ENCODE peak calls at places on chromosomes 6 and 20, in seven cellular contexts. Z, E, F, P, M, K and J are unnamed samples.

GRCh38 chr6:22888147-22888831 is 318.9 kb downstream of the HDGFL1 start:
- DNase-seq in E (no peak), M (no peak), Z (no peak), F (no peak), P (no peak), K (no peak), J (no peak)

GRCh38 chr6:154134471-154135147 is 95.6 kb downstream of the OPRM1 start:
- DNase-seq in M (no peak), K (no peak), Z (no peak), E (no peak), P (no peak), F (no peak), J (no peak)

GRCh38 chr20:33437141-33437911 is 6.2 kb downstream of the SNTA1 start:
- DNase-seq in P (no peak), E (peak; percentile 90), K (no peak), M (peak; percentile 83), F (peak; percentile 59), Z (no peak), J (no peak)

GRCh38 chr6:98039876-98040605 is 757.0 kb upstream of the MMS22L start:
- DNase-seq in K (no peak), P (no peak), M (peak; percentile 4), E (peak; percentile 19), Z (no peak), F (peak; percentile 23), J (no peak)

GRCh38 chr6:215335-216034 is 76.8 kb upstream of the DUSP22 start:
- DNase-seq in P (no peak), F (peak; percentile 19), M (no peak), K (no peak), E (no peak), Z (peak; percentile 57), J (no peak)

GRCh38 chr6:45438849-45439406 is 61.2 kb upstream of the SUPT3H start:
- DNase-seq in M (peak; percentile 90), K (no peak), F (peak; percentile 94), Z (no peak), E (peak; percentile 89), P (no peak), J (no peak)

GRCh38 chr6:75849329-75850025 is 100.4 kb downstream of the MYO6 start:
- DNase-seq in M (no peak), Z (no peak), P (no peak), E (no peak), F (no peak), K (no peak), J (no peak)

GRCh38 chr6:163588211-163588919 is 173.8 kb downstream of the QKI start:
- DNase-seq in E (peak; percentile 55), M (peak; percentile 41), Z (no peak), F (peak; percentile 34), K (no peak), P (no peak), J (no peak)

GRCh38 chr6:25411316-25411961 is 132.3 kb downstream of the CARMIL1 start:
- DNase-seq in K (no peak), Z (peak; percentile 70), M (no peak), P (no peak), F (no peak), E (no peak), J (no peak)

GRCh38 chr6:46400898-46401297 is 90.4 kb downstream of the RCAN2 start:
- DNase-seq in Z (no peak), P (no peak), F (no peak), E (no peak), K (no peak), M (no peak), J (no peak)

GRCh38 chr6:11918021-11918738 is 93.9 kb upstream of the HIVEP1 start:
- DNase-seq in K (no peak), P (no peak), M (peak; percentile 68), Z (no peak), F (peak; percentile 88), E (peak; percentile 82), J (no peak)

GRCh38 chr6:87029711-87030314 is 65.1 kb downstream of the CGA start:
- DNase-seq in Z (peak; percentile 52), E (peak; percentile 85), F (peak; percentile 69), K (no peak), M (peak; percentile 70), P (no peak), J (no peak)

GRCh38 chr6:168004945-168005344 is 7.5 kb downstream of the KIF25 start:
- DNase-seq in F (no peak), P (no peak), E (no peak), K (no peak), M (no peak), Z (no peak), J (no peak)

GRCh38 chr6:134351615-134352474 is 33.9 kb upstream of the SGK1 start:
- DNase-seq in K (no peak), M (no peak), Z (no peak), E (peak; percentile 36), F (peak; percentile 22), P (no peak), J (no peak)

GRCh38 chr6:21869085-21869771 is 275.7 kb downstream of the SOX4 start:
- DNase-seq in Z (no peak), P (no peak), K (no peak), E (no peak), M (no peak), F (no peak), J (no peak)

GRCh38 chr6:129638055-129639019 is 71.6 kb downstream of the ARHGAP18 start:
- DNase-seq in Z (no peak), K (no peak), E (peak; percentile 93), M (peak; percentile 91), P (no peak), F (peak; percentile 86), J (no peak)

GRCh38 chr20:36802326-36803223 is 29.0 kb upstream of the DSN1 start:
- DNase-seq in E (peak; percentile 34), F (peak; percentile 64), P (peak; percentile 59), M (peak; percentile 50), Z (no peak), K (no peak), J (no peak)

GRCh38 chr20:18705490-18705889 is 108.1 kb upstream of the SCP2D1 start:
- DNase-seq in P (no peak), E (peak; percentile 91), F (peak; percentile 85), Z (no peak), K (no peak), M (peak; percentile 56), J (no peak)

GRCh38 chr20:21522479-21523397 is 8.9 kb upstream of the NKX2-2 start:
- DNase-seq in M (no peak), P (peak; percentile 83), Z (no peak), K (no peak), E (no peak), F (no peak), J (peak; percentile 47)

GRCh38 chr6:120384671-120385070 is 949.6 kb downstream of the TBC1D32 start:
- DNase-seq in M (peak; percentile 7), E (peak; percentile 3), P (no peak), Z (no peak), F (peak; percentile 62), K (no peak), J (no peak)

GRCh38 chr20:23082846-23083552 is 3.1 kb downstream of the CD93 start:
- DNase-seq in P (peak; percentile 71), F (no peak), K (no peak), E (no peak), M (no peak), Z (peak; percentile 9), J (no peak)

GRCh38 chr20:59574308-59574707 is 30.0 kb upstream of the PHACTR3 start:
- DNase-seq in E (no peak), M (no peak), Z (no peak), F (no peak), P (no peak), K (no peak), J (no peak)

GRCh38 chr20:63782521-63782971 is 43.0 kb downstream of the SLC2A4RG start:
- DNase-seq in P (no peak), Z (no peak), K (no peak), F (no peak), E (no peak), M (no peak), J (no peak)

GRCh38 chr6:64681416-64682160 is 1025.4 kb downstream of the EYS start:
- DNase-seq in K (no peak), F (no peak), M (peak; percentile 88), P (peak; percentile 25), E (no peak), Z (no peak), J (no peak)

GRCh38 chr6:8322659-8323058 is 112.7 kb downstream of the SLC35B3 start:
- DNase-seq in E (no peak), M (no peak), F (no peak), P (no peak), K (no peak), Z (no peak), J (no peak)

GRCh38 chr20:52801628-52802006 is 170.5 kb upstream of the TSHZ2 start:
- DNase-seq in Z (no peak), E (no peak), K (no peak), F (no peak), M (no peak), P (no peak), J (no peak)
- TF ChIP-seq CTCF in Z (no peak), E (no peak), K (no peak), F (no peak), M (no peak), P (no peak), J (no peak)

DNA sequence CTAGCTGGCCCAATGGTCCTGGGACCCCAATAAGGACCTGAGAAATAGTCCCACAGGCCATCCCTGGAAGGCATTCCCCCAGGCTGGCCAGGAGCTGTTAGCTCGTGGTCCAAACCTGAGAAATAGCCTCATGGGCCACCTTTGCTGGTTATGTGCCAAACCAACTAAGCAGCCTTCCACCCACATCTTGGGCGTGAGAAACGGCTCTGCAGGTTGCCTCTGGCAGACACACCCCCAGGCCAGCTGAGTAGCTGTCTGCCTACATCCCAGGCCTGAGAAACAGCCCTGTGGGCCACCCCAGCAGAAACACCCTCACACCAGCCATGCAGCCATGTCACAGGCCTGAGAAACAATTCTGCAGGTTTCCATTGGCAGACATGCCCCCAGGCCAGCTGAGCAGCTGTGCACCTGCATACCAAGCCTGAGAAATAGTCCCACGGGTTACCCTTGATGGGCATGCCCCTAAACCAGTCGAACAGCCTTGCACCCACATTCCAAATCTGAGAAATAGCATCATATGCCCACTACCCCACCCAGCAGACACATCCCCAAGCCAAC is 567.8 kb upstream of the ID4 start:
- DNase-seq in M (no peak), K (no peak), P (no peak), F (no peak), Z (no peak), E (no peak), J (no peak)
- TF ChIP-seq CTCF in M (no peak), K (no peak), P (no peak), F (no peak), Z (no peak), E (no peak), J (no peak)

DNA sequence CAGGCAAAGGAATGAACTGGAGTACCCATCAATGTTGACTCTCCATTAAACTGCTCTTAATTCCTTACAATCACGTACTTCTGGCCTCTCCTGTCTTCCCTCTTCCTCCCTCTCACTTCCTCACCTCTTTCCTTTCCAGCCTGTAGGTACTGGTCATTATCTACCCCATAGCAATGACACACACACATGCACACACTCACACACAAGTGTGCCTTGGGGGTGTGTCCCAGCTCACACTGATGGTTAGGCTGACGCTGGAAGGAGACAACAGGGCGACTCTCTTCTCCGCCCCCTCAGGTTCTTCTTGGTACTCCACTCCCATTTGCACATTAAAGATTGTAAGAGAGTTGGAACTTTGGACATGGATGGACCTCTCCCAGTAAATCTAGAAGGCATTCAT is 14.0 kb upstream of the SERPINB9 start:
- DNase-seq in P (no peak), Z (no peak), E (no peak), F (no peak), K (no peak), M (no peak), J (no peak)
- TF ChIP-seq CTCF in P (no peak), Z (no peak), E (peak; percentile 10), F (no peak), K (no peak), M (no peak), J (peak; percentile 20)

GRCh38 chr6:34062815-34063214 is 83.1 kb downstream of the GRM4 start:
- DNase-seq in P (no peak), F (no peak), E (no peak), K (no peak), Z (no peak), M (no peak), J (no peak)
- TF ChIP-seq CTCF in P (no peak), F (peak; percentile 4), E (peak; percentile 50), K (peak; percentile 24), Z (peak; percentile 10), M (no peak), J (peak; percentile 30)